ENCODE peak calls at places on chromosome 22, in nine cellular contexts. D is hepatic stellate cell; Y is anterior cingulate cortex; Q is ELR; X is GM12865; B is islet precursor cell; R is left colon; O is ovary; P is stimulated activated CD8-positive, alpha-beta memory T cell treated with anti-CD3 and anti-CD28 coated beads, Interleukin-2, amount 100 ng/mL, for 48 hours. A is an unnamed sample.

GRCh38 chr22:25366408-25366807 is 147.0 kb downstream of the CRYBB2 start:
- DNase-seq in Y (no peak), O (no peak), D (no peak), R (no peak), P (no peak), B (no peak), X (no peak), Q (no peak), A (no peak)

GRCh38 chr22:46738961-46739870 is 1.2 kb upstream of the CERK start:
- DNase-seq in Y (no peak), B (peak), R (peak), P (peak), D (peak), Q (peak), O (peak), X (peak), A (peak)

GRCh38 chr22:39091136-39092081 is 5.6 kb upstream of the APOBEC3H start:
- DNase-seq in O (no peak), P (no peak), Y (no peak), X (no peak), B (no peak), D (no peak), Q (no peak), R (no peak), A (no peak)

GRCh38 chr22:36104988-36105387 is 55.6 kb downstream of the APOL3 start:
- DNase-seq in D (no peak), X (no peak), O (no peak), Q (peak), B (no peak), P (no peak), R (no peak), Y (no peak), A (no peak)

GRCh38 chr22:22926359-22927195 is 39.0 kb downstream of the IGLL5 start:
- DNase-seq in Y (no peak), O (no peak), P (no peak), X (no peak), R (no peak), D (no peak), Q (no peak), B (no peak), A (no peak)

GRCh38 chr22:47154621-47155081 is 392.2 kb downstream of the TBC1D22A start:
- DNase-seq in Q (peak), D (peak), P (no peak), B (no peak), O (peak), X (no peak), R (no peak), Y (peak), A (peak)

GRCh38 chr22:35995772-35996171 is 32.9 kb downstream of the RBFOX2 start:
- DNase-seq in D (peak), B (peak), Y (no peak), P (no peak), R (peak), O (peak), X (no peak), Q (peak), A (peak)

GRCh38 chr22:26485013-26485412 is 1.3 kb downstream of the SRRD start:
- DNase-seq in B (no peak), Y (no peak), X (no peak), D (no peak), P (no peak), R (no peak), Q (peak), O (no peak), A (no peak)

GRCh38 chr22:20106849-20107237 is 9.1 kb upstream of the RANBP1 start:
- DNase-seq in X (no peak), B (no peak), O (no peak), D (no peak), R (no peak), Y (no peak), P (no peak), Q (no peak), A (no peak)

GRCh38 chr22:50258361-50259292 is 2.9 kb downstream of the MAPK12 start:
- DNase-seq in P (no peak), R (no peak), Q (no peak), Y (no peak), O (no peak), D (no peak), B (no peak), X (no peak), A (no peak)

A was measured in fibroblast of pulmonary artery.